ENCODE peak calls at places on chromosomes 1 and 21, in four cellular contexts. U is body of pancreas, F is heart left ventricle, L is esophagus squamous epithelium. H is an unnamed sample.

GRCh38 chr1:22500476-22500875 is 48.8 kb downstream of the ZBTB40 start:
- DNase-seq in U (peak; percentile 69), L (no peak), F (peak; percentile 41), H (peak; percentile 32)

GRCh38 chr1:109482796-109483638 is 688 bp upstream of the ATXN7L2 start:
- DNase-seq in L (no peak), F (peak; percentile 44), U (peak; percentile 46), H (peak; percentile 69)

GRCh38 chr1:41698916-41699860 is 214.7 kb upstream of the EDN2 start:
- DNase-seq in F (no peak), U (no peak), L (no peak), H (no peak)

GRCh38 chr21:29238967-29239289 is 59.8 kb upstream of the BACH1 start:
- DNase-seq in U (no peak), L (no peak), F (no peak), H (no peak)

GRCh38 chr21:46603228-46603627 is 1.7 kb downstream of the S100B start:
- DNase-seq in F (no peak), U (no peak), L (no peak), H (no peak)

GRCh38 chr1:206469411-206469932 is 804 bp upstream of the IKBKE start:
- DNase-seq in U (no peak), F (no peak), L (no peak), H (no peak)

GRCh38 chr1:241536383-241536782 is 4.2 kb downstream of the KMO start:
- DNase-seq in F (no peak), U (no peak), L (no peak), H (no peak)

GRCh38 chr1:225113265-225113664 is 183.8 kb downstream of the DNAH14 start:
- DNase-seq in U (peak; percentile 16), F (no peak), L (no peak), H (no peak)

GRCh38 chr1:11483581-11484320 is 4.8 kb downstream of the DISP3 start:
- DNase-seq in U (no peak), F (peak; percentile 60), L (no peak), H (no peak)

GRCh38 chr1:160377585-160378206 is 10.8 kb downstream of the NHLH1 start:
- DNase-seq in F (no peak), L (no peak), U (no peak), H (no peak)

GRCh38 chr1:63663301-63663700 is 70.1 kb downstream of the PGM1 start:
- DNase-seq in F (no peak), U (no peak), L (no peak), H (no peak)

GRCh38 chr1:52460686-52461085 is 56.3 kb downstream of the PRPF38A start:
- DNase-seq in L (no peak), F (no peak), U (no peak), H (no peak)

GRCh38 chr1:165793951-165794350 is 25.3 kb upstream of the TMCO1 start:
- DNase-seq in L (no peak), F (no peak), U (no peak), H (no peak)

GRCh38 chr1:218536311-218536710 is 191.2 kb downstream of the TGFB2 start:
- DNase-seq in U (no peak), L (no peak), F (no peak), H (no peak)

GRCh38 chr1:23814016-23814415 is 11.2 kb downstream of the HMGCL start:
- DNase-seq in U (no peak), L (no peak), F (no peak), H (no peak)

GRCh38 chr1:91606546-91607078 is 106.0 kb downstream of the CDC7 start:
- DNase-seq in U (no peak), F (no peak), L (no peak), H (no peak)

GRCh38 chr1:198850196-198850595 is 211.4 kb downstream of the PTPRC start:
- DNase-seq in L (no peak), F (no peak), U (no peak), H (no peak)

GRCh38 chr1:102431253-102431652 is 434.5 kb upstream of the OLFM3 start:
- DNase-seq in F (no peak), L (no peak), U (no peak), H (no peak)

GRCh38 chr1:64965239-64966157 is 851 bp downstream of the JAK1 start:
- DNase-seq in U (peak; percentile 64), L (peak; percentile 20), F (peak; percentile 63), H (peak; percentile 72)

GRCh38 chr1:171484760-171485374 is 463 bp upstream of the PRRC2C start:
- DNase-seq in U (no peak), L (no peak), F (no peak), H (no peak)

GRCh38 chr1:86846166-86846647 is 67.7 kb downstream of the SELENOF start:
- DNase-seq in F (no peak), U (no peak), L (no peak), H (no peak)

GRCh38 chr1:2594001-2594640 is 7.5 kb downstream of the PRXL2B start:
- DNase-seq in L (no peak), U (no peak), F (peak; percentile 47), H (no peak)

GRCh38 chr1:90810681-90811080 is 93.6 kb upstream of the BARHL2 start:
- DNase-seq in U (no peak), F (no peak), L (no peak), H (no peak)

DNA sequence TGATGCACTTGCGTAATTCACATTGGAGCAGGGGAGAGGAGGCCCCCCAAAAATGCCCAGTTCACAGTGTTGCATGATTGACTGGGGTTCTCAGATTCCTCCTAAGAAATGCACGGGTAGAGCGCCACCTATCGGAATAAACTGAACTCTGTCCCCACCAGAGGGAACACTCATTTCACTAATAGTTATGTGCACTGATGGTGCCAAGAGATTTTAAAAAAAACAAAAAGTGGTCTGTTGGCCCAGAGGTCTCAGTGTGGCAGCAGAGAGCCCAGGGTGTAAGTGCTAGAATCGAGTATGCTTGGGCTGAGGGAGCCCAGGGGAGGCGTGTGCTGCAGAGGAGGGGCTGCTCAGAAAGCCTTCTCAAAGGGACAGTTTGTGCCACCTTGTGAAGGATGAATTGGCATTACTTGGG is 6.9 kb downstream of the PINK1 start:
- DNase-seq in F (no peak), L (no peak), U (peak; percentile 54), H (peak; percentile 58)
- H3K36me3 ChIP-seq in F (peaks cover 92% of the 10 kb centered on the region), L (peaks cover 48% of the 10 kb centered on the region), U (no peaks in the 10 kb centered on the region), H (peaks cover 15% of the 10 kb centered on the region)

DNA sequence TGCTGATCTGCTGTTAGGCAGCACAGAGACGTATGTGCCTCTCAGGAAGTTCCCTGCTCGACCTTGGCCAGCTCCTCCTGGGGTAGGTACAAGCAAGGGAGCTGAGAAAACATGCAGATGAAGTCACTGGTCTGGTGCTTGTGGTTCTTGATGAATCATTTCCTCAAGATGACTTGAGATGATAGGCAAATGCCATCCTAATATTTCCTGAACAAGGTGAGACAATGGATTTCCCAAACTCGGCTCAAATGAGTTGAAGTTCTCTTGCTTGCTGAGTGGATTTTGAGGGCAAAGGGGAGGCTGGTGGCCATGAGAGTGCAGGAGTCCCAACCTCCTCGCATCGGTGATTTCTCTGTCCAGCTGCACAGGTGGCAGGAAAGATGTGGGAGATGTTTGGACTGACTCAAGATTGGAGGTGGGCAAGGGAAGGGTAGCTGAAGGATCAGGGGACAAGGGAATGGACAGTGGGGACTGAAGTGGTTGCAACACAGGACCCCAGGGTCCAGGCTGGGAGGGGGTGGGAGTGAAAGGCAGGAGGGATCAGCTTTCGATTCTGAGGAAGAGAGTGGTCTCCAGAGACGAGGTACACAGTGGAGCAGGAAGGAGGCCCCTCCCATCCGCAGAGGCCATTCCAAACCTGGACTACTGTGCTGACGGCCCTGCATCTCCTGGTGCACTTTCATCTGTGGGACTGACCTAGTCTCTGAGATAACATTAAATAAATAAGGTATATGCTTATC is 63.9 kb downstream of the CAPN2 start:
- DNase-seq in L (no peak), U (no peak), F (peak; percentile 35), H (no peak)
- H3K36me3 ChIP-seq in L (peaks cover 48% of the 10 kb centered on the region), U (no peaks in the 10 kb centered on the region), F (peaks cover 96% of the 10 kb centered on the region), H (peaks cover 72% of the 10 kb centered on the region)

GRCh38 chr1:42926870-42927242 is 31.8 kb downstream of the SLC2A1 start:
- DNase-seq in U (no peak), L (no peak), F (no peak), H (no peak)

GRCh38 chr1:42928859-42929258 is 29.8 kb downstream of the SLC2A1 start:
- DNase-seq in L (no peak), F (no peak), U (no peak), H (no peak)

GRCh38 chr1:42929434-42930177 is 29.1 kb downstream of the SLC2A1 start:
- DNase-seq in U (no peak), L (no peak), F (no peak), H (no peak)

GRCh38 chr1:42927274-42927841 is 31.3 kb downstream of the SLC2A1 start:
- DNase-seq in L (no peak), F (no peak), U (no peak), H (no peak)

DNA sequence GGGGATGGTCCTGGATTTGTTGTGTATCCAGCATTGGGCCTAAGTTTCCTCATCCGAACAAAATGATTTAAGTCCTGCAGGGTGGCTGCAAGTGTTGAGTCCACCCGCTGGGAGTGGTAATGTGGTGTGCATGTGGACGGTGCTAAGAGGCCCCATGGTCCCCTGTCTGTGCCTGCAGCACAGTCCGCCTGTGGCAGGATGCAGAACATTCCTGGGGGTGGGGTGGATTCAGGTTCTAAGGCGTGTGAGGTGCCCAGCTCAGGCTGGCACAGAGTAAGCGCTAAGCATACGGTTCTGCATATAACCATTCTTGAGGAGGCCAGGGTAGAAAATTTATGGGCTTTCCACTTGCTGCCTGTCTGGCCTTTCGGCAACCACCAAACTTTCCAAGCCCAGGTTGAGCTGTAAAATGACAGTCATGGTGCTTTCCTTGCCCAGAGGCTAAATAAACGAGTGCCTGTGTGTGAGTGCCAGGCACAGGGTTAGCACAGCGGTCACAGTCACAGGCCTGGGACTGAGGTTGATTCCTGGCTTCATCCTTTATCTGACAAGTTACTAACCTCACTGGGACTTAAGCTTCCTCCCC is 30.7 kb downstream of the SLC2A1 start:
- DNase-seq in U (no peak), F (no peak), L (no peak), H (no peak)
- H3K36me3 ChIP-seq in U (no peaks in the 10 kb centered on the region), F (peaks cover 39% of the 10 kb centered on the region), L (peaks cover 48% of the 10 kb centered on the region), H (peaks cover 60% of the 10 kb centered on the region)

DNA sequence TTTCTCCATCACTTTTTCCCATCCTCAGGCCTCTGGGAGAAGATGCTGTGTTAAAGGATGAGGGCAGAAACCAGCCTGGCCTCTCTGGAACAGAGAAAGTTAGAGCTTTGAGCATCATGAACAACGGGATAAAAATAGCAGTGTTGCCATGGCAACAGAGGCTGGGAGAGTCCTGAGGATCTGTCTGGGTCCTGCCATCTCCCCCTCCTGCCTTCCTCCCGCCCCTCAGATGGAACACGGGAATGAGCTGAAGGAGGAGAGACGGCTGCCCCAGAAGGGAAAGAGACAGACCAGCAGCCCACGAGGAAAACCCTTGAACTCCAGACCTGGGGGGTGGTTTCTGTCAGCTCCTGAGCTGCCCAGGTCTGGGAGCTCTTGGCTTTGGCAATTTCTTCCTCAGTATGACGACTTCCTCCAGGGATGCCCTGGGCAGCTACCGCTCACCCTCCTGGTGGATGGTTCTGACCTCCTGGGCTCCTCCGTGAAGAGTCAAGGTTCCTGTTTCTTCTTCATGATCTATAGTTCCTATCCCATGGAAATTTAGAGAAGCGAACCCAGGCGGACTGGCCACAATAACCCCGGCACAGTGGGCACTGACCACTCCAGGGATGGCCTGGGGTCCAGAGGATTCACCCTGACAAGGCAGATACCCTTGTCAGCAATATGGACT is 14.2 kb upstream of the LEMD1 start:
- DNase-seq in U (no peak), L (no peak), F (peak; percentile 19), H (peak; percentile 48)
- H3K36me3 ChIP-seq in U (no peaks in the 10 kb centered on the region), L (no peaks in the 10 kb centered on the region), F (no peaks in the 10 kb centered on the region), H (no peaks in the 10 kb centered on the region)

DNA sequence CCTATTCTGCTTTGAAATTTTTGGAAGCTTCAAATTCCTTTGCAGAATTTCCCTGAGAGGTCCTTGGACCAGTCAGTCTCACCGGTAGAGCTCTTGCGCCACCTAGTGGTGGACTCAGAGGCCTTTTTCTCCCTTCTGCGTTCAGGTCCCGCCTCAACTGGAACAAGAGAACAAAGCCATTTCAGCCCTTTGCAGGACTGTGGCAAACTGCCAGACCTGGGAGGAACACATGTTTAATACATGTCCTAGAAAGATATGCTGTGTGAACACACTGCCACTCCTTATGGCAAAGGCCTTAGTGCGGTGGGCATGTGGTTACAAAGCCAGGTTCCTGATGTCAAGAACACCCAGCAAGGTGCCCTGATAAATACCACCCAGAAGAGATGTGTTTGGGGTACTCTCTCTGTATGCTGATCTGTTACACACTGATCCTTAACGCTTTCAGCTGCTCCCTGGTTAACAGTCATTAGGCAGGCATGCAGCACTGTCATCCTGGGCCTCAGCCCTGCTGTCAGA is 82.2 kb upstream of the SSX2IP start:
- DNase-seq in L (no peak), U (peak; percentile 88), F (peak; percentile 74), H (peak; percentile 89)
- H3K36me3 ChIP-seq in L (no peaks in the 10 kb centered on the region), U (no peaks in the 10 kb centered on the region), F (no peaks in the 10 kb centered on the region), H (no peaks in the 10 kb centered on the region)